ENCODE peak calls at places on chromosomes 5 and 9, in six cellular contexts. J is endothelial cell of umbilical vein, Q is HT-29, T is MV-4-11, C is RWPE1, N is astrocyte of the spinal cord. M is an unnamed sample.

GRCh38 chr9:121267689-121268597 is at the start of gene GSN:
- DNase-seq in J (peak), Q (peak), T (peak), C (peak), N (peak), M (peak)

GRCh38 chr9:131500939-131501541 is 1.7 kb upstream of the POMT1 start:
- DNase-seq in J (peak), Q (peak), T (peak), C (peak), N (peak), M (peak)

GRCh38 chr9:130366072-130366471 is 78.7 kb upstream of the ASS1 start:
- DNase-seq in J (no peak), Q (no peak), T (no peak), C (no peak), N (no peak), M (no peak)

GRCh38 chr9:136137321-136138054 is 18.8 kb upstream of the TMEM250 start:
- DNase-seq in J (no peak), Q (peak), T (no peak), C (no peak), N (no peak), M (no peak)

GRCh38 chr5:136200761-136201160 is 7.8 kb upstream of the SMIM32 start:
- DNase-seq in J (no peak), Q (no peak), T (no peak), C (no peak), N (no peak), M (no peak)

GRCh38 chr5:150486402-150487198 is 21.3 kb upstream of the NDST1 start:
- DNase-seq in J (peak), Q (peak), T (no peak), C (peak), N (peak), M (peak)

GRCh38 chr5:111553889-111554288 is 41.6 kb upstream of the STARD4 start:
- DNase-seq in J (peak), Q (no peak), T (no peak), C (no peak), N (no peak), M (no peak)

GRCh38 chr5:74765201-74765600 is 1.7 kb downstream of the GFM2 start:
- DNase-seq in J (peak), Q (peak), T (no peak), C (peak), N (peak), M (no peak)

GRCh38 chr9:116190997-116191396 is 37.4 kb downstream of the PAPPA start:
- DNase-seq in J (no peak), Q (no peak), T (no peak), C (peak), N (peak), M (no peak)

GRCh38 chr9:134546746-134547145 is 94.9 kb upstream of the COL5A1 start:
- DNase-seq in J (no peak), Q (no peak), T (no peak), C (no peak), N (no peak), M (no peak)

GRCh38 chr5:174549254-174549653 is 175.1 kb upstream of the MSX2 start:
- DNase-seq in J (no peak), Q (no peak), T (no peak), C (no peak), N (peak), M (no peak)

GRCh38 chr5:88172847-88173758 is 95.5 kb downstream of the TMEM161B start:
- DNase-seq in J (no peak), Q (peak), T (no peak), C (no peak), N (no peak), M (no peak)

GRCh38 chr5:73280821-73281746 is 108.1 kb downstream of the TMEM174 start:
- DNase-seq in J (peak), Q (peak), T (no peak), C (peak), N (peak), M (no peak)

GRCh38 chr5:41848983-41849382 is 21.2 kb downstream of the OXCT1 start:
- DNase-seq in J (no peak), Q (no peak), T (no peak), C (no peak), N (no peak), M (no peak)

GRCh38 chr5:18761801-18762200 is 1127.5 kb downstream of the TAF11L14 start:
- DNase-seq in J (no peak), Q (no peak), T (peak), C (peak), N (peak), M (no peak)

GRCh38 chr5:38888023-38888422 is 42.2 kb downstream of the OSMR start:
- DNase-seq in J (no peak), Q (no peak), T (peak), C (no peak), N (no peak), M (peak)

GRCh38 chr5:87403899-87404298 is 8.8 kb downstream of the CCNH start:
- DNase-seq in J (no peak), Q (no peak), T (no peak), C (no peak), N (no peak), M (no peak)

GRCh38 chr9:113151696-113152630 is 1.2 kb downstream of the SLC31A2 start:
- DNase-seq in J (no peak), Q (no peak), T (peak), C (peak), N (no peak), M (peak)

GRCh38 chr5:142097681-142098080 is 10.9 kb upstream of the NDFIP1 start:
- DNase-seq in J (no peak), Q (no peak), T (no peak), C (peak), N (no peak), M (no peak)

GRCh38 chr9:16726023-16726422 is 144.4 kb downstream of the BNC2 start:
- DNase-seq in J (peak), Q (no peak), T (no peak), C (peak), N (peak), M (no peak)

GRCh38 chr5:143244990-143245389 is 158.5 kb downstream of the NR3C1 start:
- DNase-seq in J (no peak), Q (no peak), T (no peak), C (no peak), N (peak), M (no peak)

GRCh38 chr5:94526708-94527107 is 91.7 kb downstream of the KIAA0825 start:
- DNase-seq in J (no peak), Q (no peak), T (no peak), C (no peak), N (no peak), M (no peak)

GRCh38 chr9:128448746-128449145 is 7.1 kb upstream of the ODF2 start:
- DNase-seq in J (no peak), Q (no peak), T (no peak), C (no peak), N (no peak), M (no peak)

GRCh38 chr5:133398646-133399081 is 213.7 kb downstream of the FSTL4 start:
- DNase-seq in J (no peak), Q (no peak), T (peak), C (no peak), N (no peak), M (no peak)

GRCh38 chr5:140202078-140202477 is 27.1 kb downstream of the CYSTM1 start:
- DNase-seq in J (no peak), Q (no peak), T (no peak), C (no peak), N (peak), M (no peak)

GRCh38 chr5:107858324-107858723 is 187.6 kb upstream of the EFNA5 start:
- DNase-seq in J (no peak), Q (no peak), T (no peak), C (no peak), N (no peak), M (no peak)

GRCh38 chr9:71830929-71831328 is 62.6 kb upstream of the CEMIP2 start:
- DNase-seq in J (no peak), Q (no peak), T (peak), C (no peak), N (peak), M (no peak)

GRCh38 chr9:16320338-16320902 is 550.0 kb downstream of the BNC2 start:
- DNase-seq in J (no peak), Q (no peak), T (no peak), C (no peak), N (no peak), M (no peak)

GRCh38 chr5:141821430-141821925 is 56.7 kb downstream of the PCDH1 start:
- DNase-seq in J (peak), Q (no peak), T (peak), C (peak), N (peak), M (no peak)

GRCh38 chr5:173452506-173452905 is 124.3 kb upstream of the STC2 start:
- DNase-seq in J (no peak), Q (no peak), T (peak), C (no peak), N (no peak), M (no peak)

GRCh38 chr5:181261320-181262085 is 560 bp upstream of the TRIM52 start:
- DNase-seq in J (peak), Q (peak), T (no peak), C (peak), N (peak), M (no peak)

GRCh38 chr5:94691947-94692346 is 73.5 kb downstream of the SLF1 start:
- DNase-seq in J (peak), Q (no peak), T (no peak), C (peak), N (peak), M (no peak)

GRCh38 chr5:124746916-124747769 is 704 bp upstream of the ZNF608 start:
- DNase-seq in J (peak), Q (peak), T (peak), C (peak), N (peak), M (peak)

GRCh38 chr5:35029333-35029732 is 18.4 kb downstream of the AGXT2 start:
- DNase-seq in J (no peak), Q (no peak), T (peak), C (peak), N (peak), M (no peak)

GRCh38 chr9:72155282-72155677 is 6.0 kb downstream of the GDA start:
- DNase-seq in J (no peak), Q (no peak), T (no peak), C (no peak), N (no peak), M (no peak)

GRCh38 chr9:76023715-76024195 is 133.3 kb downstream of the PCSK5 start:
- DNase-seq in J (no peak), Q (no peak), T (no peak), C (no peak), N (peak), M (no peak)

GRCh38 chr9:8329561-8330283 is 530.1 kb upstream of the DMAC1 start:
- DNase-seq in J (no peak), Q (no peak), T (no peak), C (no peak), N (no peak), M (no peak)